ENCODE peak calls at places on chromosomes 4 and X, in seven cellular contexts. C, I, T, Z, L, S and P are unnamed samples.

GRCh38 chr4:2934077-2934812 is 29.0 kb downstream of the NOP14 start:
- DNase-seq in I (peak), C (peak), Z (peak), T (no peak), S (no peak), L (no peak), P (no peak)

GRCh38 chr4:18138076-18138665 is 116.6 kb upstream of the LCORL start:
- DNase-seq in C (no peak), Z (no peak), S (no peak), L (no peak), I (no peak), T (no peak), P (no peak)

GRCh38 chr4:71713611-71714203 is 70.2 kb downstream of the GC start:
- DNase-seq in S (no peak), C (peak), L (no peak), Z (no peak), I (no peak), T (peak), P (no peak)

GRCh38 chr4:159107203-159107921 is 4.5 kb downstream of the RAPGEF2 start:
- DNase-seq in I (no peak), T (no peak), C (no peak), Z (no peak), S (no peak), L (no peak), P (no peak)

GRCh38 chr4:35175894-35176293 is 1068.4 kb downstream of the ARAP2 start:
- DNase-seq in L (no peak), T (no peak), I (no peak), Z (no peak), C (no peak), S (no peak), P (no peak)

GRCh38 chrX:37867509-37868153 is 20.3 kb upstream of the DYNLT3 start:
- DNase-seq in I (no peak), C (no peak), Z (no peak), L (no peak), S (no peak), T (no peak), P (no peak)

GRCh38 chr4:53767503-53767902 is 176.2 kb upstream of the LNX1 start:
- DNase-seq in S (no peak), C (no peak), T (no peak), L (no peak), Z (no peak), I (no peak), P (no peak)

GRCh38 chr4:11805837-11806236 is 377.1 kb upstream of the HS3ST1 start:
- DNase-seq in C (no peak), I (no peak), L (no peak), T (peak), S (no peak), Z (no peak), P (peak)

GRCh38 chr4:150579591-150580234 is 2.2 kb upstream of the MAB21L2 start:
- DNase-seq in L (no peak), T (no peak), S (no peak), Z (no peak), I (peak), C (no peak), P (no peak)

GRCh38 chr4:36320130-36320902 is 38.9 kb downstream of the DTHD1 start:
- DNase-seq in I (no peak), T (no peak), S (peak), L (no peak), C (no peak), Z (no peak), P (no peak)

GRCh38 chrX:7996414-7996813 is 69.2 kb upstream of the PNPLA4 start:
- DNase-seq in S (no peak), L (no peak), I (no peak), C (peak), Z (no peak), T (peak), P (no peak)

GRCh38 chr4:6566582-6567190 is 8.3 kb upstream of the MAN2B2 start:
- DNase-seq in C (no peak), T (no peak), L (no peak), Z (no peak), S (no peak), I (no peak), P (no peak)

GRCh38 chr4:153798436-153798835 is 9.6 kb upstream of the SFRP2 start:
- DNase-seq in S (no peak), I (no peak), Z (no peak), T (no peak), L (no peak), C (no peak), P (no peak)

GRCh38 chrX:154125356-154126040 is 18.5 kb upstream of the OPN1LW start:
- DNase-seq in I (peak), Z (no peak), L (no peak), S (no peak), T (no peak), C (no peak), P (no peak)

GRCh38 chr4:22070256-22070655 is 121.7 kb upstream of the KCNIP4 start:
- DNase-seq in I (no peak), Z (no peak), C (no peak), S (no peak), T (no peak), L (no peak), P (no peak)

GRCh38 chr4:86508436-86508835 is 85.7 kb upstream of the PTPN13 start:
- DNase-seq in Z (no peak), L (no peak), T (no peak), S (no peak), C (no peak), I (no peak), P (no peak)

GRCh38 chrX:7154040-7154597 is 6.2 kb upstream of the PUDP start:
- DNase-seq in T (no peak), L (no peak), I (no peak), C (no peak), Z (no peak), S (no peak), P (no peak)

GRCh38 chr4:77804471-77804870 is 14.7 kb downstream of the CNOT6L start:
- DNase-seq in L (no peak), S (no peak), I (no peak), T (no peak), Z (no peak), C (no peak), P (no peak)

GRCh38 chr4:148487181-148487580 is 45.0 kb upstream of the NR3C2 start:
- DNase-seq in C (no peak), I (no peak), T (no peak), S (no peak), L (no peak), Z (no peak), P (no peak)

GRCh38 chr4:113699772-113700171 is 61.8 kb downstream of the CAMK2D start:
- DNase-seq in T (no peak), I (no peak), S (no peak), Z (no peak), C (no peak), L (no peak), P (no peak)

GRCh38 chrX:103817502-103817901 is 14.6 kb downstream of the RAB9B start:
- DNase-seq in I (no peak), T (peak), L (no peak), Z (peak), C (peak), S (peak), P (no peak)

GRCh38 chrX:331145-331771 is 12.7 kb upstream of the GTPBP6 start:
- DNase-seq in I (peak), S (no peak), C (no peak), L (peak), T (peak), Z (no peak), P (no peak)

GRCh38 chrX:2650865-2651264 is 40.2 kb upstream of the CD99 start:
- DNase-seq in T (no peak), S (no peak), I (no peak), L (no peak), C (no peak), Z (no peak), P (no peak)

GRCh38 chr4:121155893-121156292 is 8.2 kb downstream of the TNIP3 start:
- DNase-seq in Z (no peak), L (no peak), C (no peak), I (no peak), S (no peak), T (peak), P (peak)

GRCh38 chrX:70908541-70908940 is at the start of gene TEX11:
- DNase-seq in T (no peak), C (no peak), Z (no peak), S (no peak), I (no peak), L (no peak), P (no peak)

GRCh38 chr4:151045907-151046306 is 30.8 kb upstream of the LRBA start:
- DNase-seq in C (no peak), L (no peak), T (no peak), S (no peak), Z (no peak), I (no peak), P (no peak)

DNA sequence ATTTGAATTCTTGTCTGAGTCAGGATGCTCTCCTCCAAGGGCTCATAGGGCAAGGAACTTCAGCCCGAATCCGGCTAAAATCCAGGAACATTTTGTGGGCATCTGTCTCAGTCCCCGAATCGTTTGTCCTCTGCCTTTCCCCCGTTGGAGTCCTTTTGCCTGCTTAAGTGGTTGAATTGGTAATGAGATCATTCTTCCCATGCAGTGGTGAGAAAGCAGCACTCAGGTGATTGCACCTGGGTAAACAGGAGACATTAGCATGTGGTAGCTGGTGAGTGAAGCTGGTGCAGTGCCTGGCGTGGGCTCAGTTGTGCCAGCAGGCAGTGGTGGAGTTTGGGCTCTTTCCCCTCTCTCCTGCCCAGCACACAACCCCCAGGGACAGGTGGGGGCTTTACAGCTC is 61.9 kb upstream of the MTM1 start:
- DNase-seq in T (no peak), Z (no peak), I (no peak), L (no peak), C (no peak), S (no peak), P (no peak)
- H3K27ac ChIP-seq in T (no peak), Z (no peak), I (no peak), L (no peak), C (no peak), S (no peak), P (no peak)

GRCh38 chr4:185296665-185297460 is 87.5 kb downstream of the SNX25 start:
- DNase-seq in C (no peak), L (no peak), S (no peak), Z (no peak), I (no peak), T (no peak), P (no peak)

GRCh38 chr4:185304541-185304940 is 91.2 kb downstream of the LRP2BP start:
- DNase-seq in Z (no peak), I (no peak), L (no peak), S (no peak), T (no peak), C (no peak), P (no peak)

GRCh38 chr4:185293202-185293601 is 83.8 kb downstream of the SNX25 start:
- DNase-seq in I (no peak), Z (no peak), S (no peak), L (no peak), T (no peak), C (no peak), P (no peak)

GRCh38 chr4:185298728-185299394 is 89.5 kb downstream of the SNX25 start:
- DNase-seq in L (no peak), C (no peak), Z (no peak), T (no peak), S (no peak), I (no peak), P (no peak)
- H3K27ac ChIP-seq in L (no peak), C (no peak), Z (no peak), T (no peak), S (no peak), I (no peak), P (no peak)

DNA sequence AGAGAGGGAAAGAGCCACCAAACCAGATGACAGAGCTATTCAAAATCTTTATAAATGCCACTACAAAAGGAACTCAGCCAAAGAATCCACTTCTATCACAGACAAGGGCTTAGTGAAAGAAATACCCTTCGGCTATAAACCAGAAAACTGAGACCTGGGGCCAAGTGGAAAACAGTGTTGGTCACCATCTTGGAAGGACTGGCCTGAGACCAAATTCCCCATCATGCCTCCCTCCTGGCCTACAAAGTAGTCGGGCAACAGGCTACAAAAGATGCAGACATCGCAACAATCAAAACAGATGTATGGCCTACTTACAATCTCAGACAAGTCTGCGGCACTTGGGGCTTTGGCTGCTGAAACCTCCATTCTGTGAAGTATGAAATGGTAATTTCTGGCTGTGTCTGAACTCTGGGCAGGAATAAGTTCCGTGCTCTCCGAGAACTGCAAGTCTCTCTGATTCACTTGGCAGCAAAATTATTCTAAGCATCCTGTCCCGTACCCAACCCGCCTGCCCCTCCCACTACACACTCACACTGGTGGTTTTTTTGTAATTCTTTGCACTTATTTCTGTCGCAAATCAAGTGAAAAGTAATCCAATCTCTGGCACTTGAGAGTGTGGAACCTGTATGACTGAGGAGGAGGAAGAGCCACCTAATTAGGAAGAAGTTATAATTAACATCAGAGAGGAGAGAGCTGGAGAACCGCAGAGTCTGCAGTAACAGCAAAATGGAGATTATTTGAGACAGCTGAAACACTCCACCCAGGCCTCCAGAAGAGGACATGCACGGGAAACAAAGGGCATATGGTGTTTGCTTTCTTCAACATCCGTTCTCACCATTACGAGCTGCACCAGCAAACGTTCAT is 87.8 kb downstream of the SH3KBP1 start:
- DNase-seq in L (no peak), S (no peak), T (no peak), C (peak), I (no peak), Z (no peak), P (no peak)
- H3K27ac ChIP-seq in L (no peak), S (peak), T (no peak), C (peak), I (peak), Z (peak), P (no peak)

GRCh38 chr4:139924782-139925181 is 229.2 kb downstream of the MAML3 start:
- DNase-seq in Z (no peak), T (no peak), I (no peak), S (no peak), C (no peak), L (no peak), P (no peak)
- H3K27ac ChIP-seq in Z (no peak), T (no peak), I (no peak), S (no peak), C (no peak), L (no peak), P (no peak)